ENCODE peak calls at places on chromosomes 11 and 22, in four cellular contexts. One of them, this sample, is unnamed.

GRCh38 chr22:42428025-42428424 is 4.2 kb downstream of the NFAM1 start:
- DNase-seq in WTC11: no peak
- DNase-seq in K562: no peak
- DNase-seq in HepG2: no peak
- DNase-seq in this sample: no peak

GRCh38 chr11:47797633-47798032 is 30.5 kb upstream of the FNBP4 start:
- DNase-seq in WTC11: no peak
- DNase-seq in K562: no peak
- DNase-seq in HepG2: no peak
- DNase-seq in this sample: no peak

GRCh38 chr11:101478587-101479375 is 105.0 kb downstream of the TRPC6 start:
- DNase-seq in WTC11: no peak
- DNase-seq in K562: no peak
- DNase-seq in HepG2: no peak
- DNase-seq in this sample: no peak

GRCh38 chr11:12330491-12331231 is 46.7 kb upstream of the PARVA start:
- DNase-seq in WTC11: no peak
- DNase-seq in K562: no peak
- DNase-seq in HepG2: no peak
- DNase-seq in this sample: no peak

GRCh38 chr11:128905345-128906184 is 14.4 kb downstream of the KCNJ5 start:
- DNase-seq in WTC11: peak
- DNase-seq in K562: peak
- DNase-seq in HepG2: no peak
- DNase-seq in this sample: no peak

GRCh38 chr11:129611661-129612566 is 203.7 kb upstream of the TMEM45B start:
- DNase-seq in WTC11: no peak
- DNase-seq in K562: peak
- DNase-seq in HepG2: no peak
- DNase-seq in this sample: no peak

GRCh38 chr11:121472310-121472709 is 19.5 kb upstream of the SORL1-AS1 start:
- DNase-seq in WTC11: no peak
- DNase-seq in K562: no peak
- DNase-seq in HepG2: no peak
- DNase-seq in this sample: no peak

GRCh38 chr11:134014502-134014901 is 54.4 kb upstream of the JAM3 start:
- DNase-seq in WTC11: peak
- DNase-seq in K562: no peak
- DNase-seq in HepG2: no peak
- DNase-seq in this sample: no peak

GRCh38 chr22:33984211-33984610 is 63.9 kb upstream of the LARGE1 start:
- DNase-seq in WTC11: no peak
- DNase-seq in K562: no peak
- DNase-seq in HepG2: no peak
- DNase-seq in this sample: no peak

GRCh38 chr11:7467652-7468051 is 17.7 kb upstream of the OLFML1 start:
- DNase-seq in WTC11: no peak
- DNase-seq in K562: no peak
- DNase-seq in HepG2: no peak
- DNase-seq in this sample: peak

GRCh38 chr11:1889941-1890855 is 1.5 kb downstream of the PRR33 start:
- DNase-seq in WTC11: no peak
- DNase-seq in K562: no peak
- DNase-seq in HepG2: no peak
- DNase-seq in this sample: no peak

GRCh38 chr11:134515081-134515960 is 103.3 kb upstream of the B3GAT1 start:
- DNase-seq in WTC11: no peak
- DNase-seq in K562: no peak
- DNase-seq in HepG2: no peak
- DNase-seq in this sample: no peak

GRCh38 chr22:29475550-29475949 is 4.5 kb upstream of the NEFH start:
- DNase-seq in WTC11: no peak
- DNase-seq in K562: no peak
- DNase-seq in HepG2: no peak
- DNase-seq in this sample: peak

GRCh38 chr11:15179167-15179566 is 64.4 kb downstream of the INSC start:
- DNase-seq in WTC11: no peak
- DNase-seq in K562: no peak
- DNase-seq in HepG2: no peak
- DNase-seq in this sample: no peak

GRCh38 chr11:105108247-105108646 is 31.3 kb downstream of the CARD18 start:
- DNase-seq in WTC11: no peak
- DNase-seq in K562: no peak
- DNase-seq in HepG2: no peak
- DNase-seq in this sample: no peak

GRCh38 chr11:66291706-66292542 is at the start of gene TMEM151A:
- DNase-seq in WTC11: no peak
- DNase-seq in K562: peak
- DNase-seq in HepG2: no peak
- DNase-seq in this sample: no peak

GRCh38 chr11:2525166-2525861 is 80.5 kb downstream of the KCNQ1 start:
- DNase-seq in WTC11: peak
- DNase-seq in K562: no peak
- DNase-seq in HepG2: no peak
- DNase-seq in this sample: no peak

GRCh38 chr11:73999581-74000306 is 9.1 kb downstream of the UCP3 start:
- DNase-seq in WTC11: no peak
- DNase-seq in K562: no peak
- DNase-seq in HepG2: no peak
- DNase-seq in this sample: no peak

GRCh38 chr11:36534276-36534675 is 24.2 kb upstream of the TRAF6 start:
- DNase-seq in WTC11: no peak
- DNase-seq in K562: no peak
- DNase-seq in HepG2: no peak
- DNase-seq in this sample: no peak

GRCh38 chr11:134266841-134267251 is 9.3 kb upstream of the GLB1L3 start:
- DNase-seq in WTC11: no peak
- DNase-seq in K562: no peak
- DNase-seq in HepG2: no peak
- DNase-seq in this sample: no peak

GRCh38 chr11:1889527-1889930 is 2.2 kb downstream of the PRR33 start:
- DNase-seq in WTC11: no peak
- DNase-seq in K562: no peak
- DNase-seq in HepG2: no peak
- DNase-seq in this sample: no peak

GRCh38 chr11:134275534-134276395 is at the start of gene GLB1L3:
- DNase-seq in WTC11: peak
- DNase-seq in K562: peak
- DNase-seq in HepG2: no peak
- DNase-seq in this sample: no peak

GRCh38 chr11:62269654-62270278 is at the start of gene SCGB2A2:
- DNase-seq in WTC11: no peak
- DNase-seq in K562: peak
- DNase-seq in HepG2: no peak
- DNase-seq in this sample: no peak

GRCh38 chr11:72138821-72139390 is 3.4 kb downstream of the FOLR3 start:
- DNase-seq in WTC11: no peak
- DNase-seq in K562: no peak
- DNase-seq in HepG2: no peak
- DNase-seq in this sample: no peak

GRCh38 chr11:95549276-95549675 is 240.3 kb downstream of the FAM76B start:
- DNase-seq in WTC11: no peak
- DNase-seq in K562: no peak
- DNase-seq in HepG2: no peak
- DNase-seq in this sample: no peak

GRCh38 chr22:19062909-19063308 is 59.3 kb downstream of the DGCR2 start:
- DNase-seq in WTC11: no peak
- DNase-seq in K562: no peak
- DNase-seq in HepG2: no peak
- DNase-seq in this sample: no peak

GRCh38 chr11:78379039-78379670 is 38.5 kb downstream of the GAB2 start:
- DNase-seq in WTC11: no peak
- DNase-seq in K562: no peak
- DNase-seq in HepG2: no peak
- DNase-seq in this sample: no peak

GRCh38 chr22:39818050-39818449 is 75.5 kb downstream of the ENTHD1 start:
- DNase-seq in WTC11: no peak
- DNase-seq in K562: peak
- DNase-seq in HepG2: no peak
- DNase-seq in this sample: no peak
- TF ChIP-seq CBFB in WTC11: no peak
- TF ChIP-seq CBFB in K562: no peak
- TF ChIP-seq CBFB in HepG2: no peak
- TF ChIP-seq CBFB in this sample: no peak

DNA sequence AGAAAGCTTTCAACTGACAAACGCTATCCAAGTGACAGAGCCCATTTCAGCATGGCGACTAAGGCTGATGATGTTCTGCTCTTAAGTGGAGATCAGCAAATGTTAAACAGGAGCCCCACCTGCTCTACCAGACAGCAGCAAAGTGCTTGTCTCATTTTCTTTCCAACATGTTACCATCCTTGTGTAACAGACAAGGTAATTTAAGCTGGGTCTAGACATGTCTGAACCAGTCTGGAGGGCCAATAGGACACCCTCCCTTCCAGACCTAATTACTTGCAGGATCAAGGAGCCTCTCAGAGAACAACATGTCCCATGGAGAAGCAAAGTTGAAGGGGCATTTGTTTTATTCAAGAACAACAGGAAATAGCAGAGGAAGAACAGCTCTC is 3.9 kb upstream of the LMO2 start:
- DNase-seq in WTC11: no peak
- DNase-seq in K562: no peak
- DNase-seq in HepG2: no peak
- DNase-seq in this sample: no peak
- TF ChIP-seq CBFB in WTC11: no peak
- TF ChIP-seq CBFB in K562: no peak
- TF ChIP-seq CBFB in HepG2: no peak
- TF ChIP-seq CBFB in this sample: no peak

DNA sequence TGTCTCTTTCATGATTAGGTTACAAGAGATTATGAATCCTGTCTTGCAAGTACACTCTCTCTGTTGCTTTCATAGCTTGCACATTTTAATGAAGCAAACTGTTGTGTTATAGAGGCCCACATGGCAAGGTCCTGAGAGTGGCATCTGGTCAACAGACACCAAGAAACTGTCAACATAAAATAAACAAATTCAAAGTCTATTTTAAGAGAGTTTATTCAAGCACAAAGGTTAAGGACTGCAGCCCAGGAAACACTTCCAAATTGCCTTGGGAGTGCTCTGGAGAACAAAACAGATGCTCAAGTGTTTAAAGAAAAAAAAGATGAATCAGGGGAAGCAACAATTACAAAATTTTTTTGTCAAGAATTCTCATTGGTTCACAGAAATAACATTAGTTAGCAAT is 54.7 kb downstream of the CTSC start:
- DNase-seq in WTC11: no peak
- DNase-seq in K562: no peak
- DNase-seq in HepG2: no peak
- DNase-seq in this sample: no peak
- TF ChIP-seq CBFB in WTC11: no peak
- TF ChIP-seq CBFB in K562: no peak
- TF ChIP-seq CBFB in HepG2: no peak
- TF ChIP-seq CBFB in this sample: no peak

GRCh38 chr11:29119116-29119515 is 897.7 kb downstream of the KCNA4 start:
- DNase-seq in WTC11: no peak
- DNase-seq in K562: no peak
- DNase-seq in HepG2: no peak
- DNase-seq in this sample: no peak
- TF ChIP-seq CBFB in WTC11: no peak
- TF ChIP-seq CBFB in K562: no peak
- TF ChIP-seq CBFB in HepG2: no peak
- TF ChIP-seq CBFB in this sample: no peak

This sample was measured in GM12878.